ENCODE peak calls at places on chromosomes 1 and 21, in ten cellular contexts. G, Q, U, E, V, Z, H, A, W and C are unnamed samples.

GRCh38 chr1:200245492-200245891 is 164.3 kb downstream of the ZNF281 start:
- DNase-seq in Q (no peak), W (no peak), E (no peak), Z (no peak), A (no peak), U (no peak), G (peak; percentile 22), H (no peak), V (no peak), C (no peak)

GRCh38 chr1:19078503-19078902 is 122.0 kb upstream of the IFFO2 start:
- DNase-seq in H (no peak), E (no peak), U (no peak), G (no peak), A (no peak), W (no peak), Z (no peak), Q (no peak), V (no peak), C (no peak)

GRCh38 chr1:58896211-58897183 is 112.7 kb upstream of the JUN start:
- DNase-seq in V (no peak), U (no peak), H (peak; percentile 81), Q (peak; percentile 43), E (peak; percentile 89), W (no peak), Z (no peak), G (peak; percentile 55), A (peak; percentile 49), C (no peak)

GRCh38 chr1:208724079-208724478 is 479.9 kb upstream of the PLXNA2 start:
- DNase-seq in A (no peak), E (no peak), Z (no peak), V (no peak), U (no peak), Q (no peak), W (peak; percentile 13), H (no peak), G (no peak), C (no peak)

GRCh38 chr1:215583185-215583692 is 16.1 kb downstream of the KCTD3 start:
- DNase-seq in Z (no peak), V (peak; percentile 23), G (peak; percentile 6), H (no peak), U (no peak), W (no peak), A (no peak), Q (no peak), E (no peak), C (no peak)

GRCh38 chr1:199522936-199523335 is 504.6 kb upstream of the NR5A2 start:
- DNase-seq in W (no peak), H (no peak), G (no peak), U (no peak), A (no peak), Q (no peak), E (no peak), Z (peak; percentile 22), V (peak; percentile 6), C (no peak)

GRCh38 chr1:189499736-189500135 is 977.9 kb downstream of the BRINP3 start:
- DNase-seq in H (no peak), U (no peak), V (no peak), A (no peak), E (no peak), Z (no peak), W (no peak), Q (no peak), G (no peak), C (no peak)

GRCh38 chr1:38502772-38503171 is 356.8 kb downstream of the RRAGC start:
- DNase-seq in U (no peak), Q (no peak), E (no peak), Z (no peak), W (no peak), A (no peak), G (no peak), H (no peak), V (no peak), C (no peak)

GRCh38 chr21:32203877-32204480 is 74.9 kb downstream of the MIS18A start:
- DNase-seq in W (no peak), Z (no peak), E (no peak), H (no peak), G (no peak), Q (no peak), A (no peak), U (no peak), V (no peak), C (no peak)

DNA sequence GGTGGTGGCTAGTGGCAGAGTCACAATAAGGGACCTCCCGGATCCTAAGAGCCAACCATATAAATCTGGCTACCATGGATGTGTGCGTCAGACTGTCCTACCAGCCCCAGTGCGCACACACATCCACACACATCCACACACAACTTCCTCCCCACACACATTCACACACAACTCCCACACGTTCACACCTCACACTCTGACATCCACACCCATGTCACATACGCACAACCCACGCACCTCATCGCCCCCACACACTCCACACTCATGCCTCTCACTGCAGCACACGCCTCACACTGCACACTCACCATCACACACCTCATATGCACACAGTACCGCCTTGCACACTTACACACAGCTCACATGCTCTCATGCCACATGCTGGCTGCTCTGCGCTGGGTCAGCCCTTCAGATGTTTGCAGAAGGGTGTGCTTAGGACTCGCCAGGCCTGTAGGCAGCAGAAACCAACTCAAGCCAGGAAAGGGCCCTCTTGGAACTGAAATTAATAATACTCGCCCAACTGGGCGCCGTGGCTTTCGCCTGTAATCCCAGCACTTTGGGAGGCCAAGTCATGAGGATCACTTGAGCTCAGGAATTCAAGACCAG is 3.0 kb downstream of the LDLRAD2 start:
- DNase-seq in Z (no peak), W (no peak), E (no peak), U (no peak), V (no peak), H (peak; percentile 48), Q (no peak), G (no peak), A (no peak), C (no peak)
- H3K4me3 ChIP-seq in Z (no peak overlapping the region), W (no peak overlapping the region), E (no peak overlapping the region), U (no peak overlapping the region), V (no peak overlapping the region), H (peak overlapping the region; percentile 46), Q (no peak overlapping the region), G (no peak overlapping the region), A (no peak overlapping the region), C (no peak overlapping the region)

DNA sequence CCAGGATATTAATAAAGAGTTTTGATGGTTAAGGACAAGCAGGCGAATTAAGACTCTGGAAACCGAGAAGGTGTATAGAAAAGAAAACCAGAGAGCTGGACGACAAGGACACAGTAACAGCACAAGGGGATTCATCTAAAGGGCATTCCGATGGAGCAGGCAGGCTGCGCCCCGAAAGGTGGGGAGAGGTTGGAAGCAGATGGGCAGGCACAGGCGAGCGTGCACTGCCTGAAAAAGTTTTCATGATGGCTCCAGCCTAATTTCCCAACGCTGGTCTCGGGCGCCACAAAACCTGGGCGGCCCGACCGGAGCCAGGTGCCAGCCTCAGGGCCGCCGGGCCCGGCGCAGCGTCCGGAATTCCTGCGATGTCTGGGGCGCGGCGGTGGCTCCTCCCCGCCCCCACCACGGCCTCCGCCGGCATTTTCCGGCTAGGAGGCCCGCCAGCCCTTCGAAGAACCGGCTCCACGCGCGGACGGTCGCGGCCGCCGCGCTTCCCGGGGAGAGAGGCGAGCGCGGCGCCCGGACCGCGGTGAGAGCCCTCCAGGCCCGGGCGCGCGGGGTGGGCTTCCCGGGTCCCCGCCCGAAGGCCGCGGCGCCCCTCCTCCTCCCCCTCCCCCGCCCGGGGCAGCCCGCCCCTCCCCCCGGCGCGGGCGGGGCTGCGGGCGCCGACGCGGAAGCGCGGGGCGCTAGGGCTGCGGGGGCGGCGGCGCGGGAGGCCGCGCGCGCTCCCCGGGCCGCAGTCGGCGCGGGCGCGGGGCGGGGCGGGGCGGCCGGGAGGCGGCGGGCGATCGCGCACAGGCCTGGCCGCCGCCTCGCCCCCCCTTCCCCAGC is 701 bp upstream of the DYRK1A start:
- DNase-seq in U (no peak), Z (no peak), W (peak; percentile 81), E (peak; percentile 93), A (peak; percentile 60), G (peak; percentile 74), Q (peak; percentile 69), V (peak; percentile 69), H (peak; percentile 84), C (no peak)
- TF ChIP-seq CTCF in U (no peak), Z (no peak), W (no peak), E (no peak), A (no peak), G (no peak), Q (no peak), V (no peak), H (no peak), C (no peak)

GRCh38 chr21:45504516-45505415 is 37.5 kb downstream of the SLC19A1 start:
- DNase-seq in W (no peak), E (peak; percentile 70), A (no peak), H (peak; percentile 41), Q (peak; percentile 13), U (no peak), G (no peak), Z (no peak), V (no peak), C (no peak)
- H3K4me3 ChIP-seq in W (no peak overlapping the region), E (no peak overlapping the region), A (no peak overlapping the region), H (no peak overlapping the region), Q (no peak overlapping the region), U (no peak overlapping the region), G (no peak overlapping the region), Z (no peak overlapping the region), V (no peak overlapping the region), C (no peak overlapping the region)

GRCh38 chr21:17900281-17900989 is 81.3 kb upstream of the C21orf91 start:
- DNase-seq in Z (no peak), E (no peak), G (no peak), V (no peak), A (no peak), Q (no peak), W (no peak), H (no peak), U (no peak), C (no peak)

GRCh38 chr21:17901458-17902092 is 82.4 kb upstream of the C21orf91 start:
- DNase-seq in U (no peak), V (peak; percentile 22), E (no peak), W (peak; percentile 20), A (no peak), Z (no peak), H (no peak), G (no peak), Q (no peak), C (no peak)

GRCh38 chr21:17900990-17901385 is 81.8 kb upstream of the C21orf91 start:
- DNase-seq in H (no peak), V (no peak), U (no peak), Q (no peak), A (no peak), Z (no peak), G (no peak), W (no peak), E (no peak), C (no peak)

GRCh38 chr21:17903929-17904639 is 84.9 kb upstream of the C21orf91 start:
- DNase-seq in E (no peak), Z (no peak), H (no peak), G (no peak), V (no peak), W (no peak), Q (peak; percentile 35), U (no peak), A (no peak), C (no peak)

DNA sequence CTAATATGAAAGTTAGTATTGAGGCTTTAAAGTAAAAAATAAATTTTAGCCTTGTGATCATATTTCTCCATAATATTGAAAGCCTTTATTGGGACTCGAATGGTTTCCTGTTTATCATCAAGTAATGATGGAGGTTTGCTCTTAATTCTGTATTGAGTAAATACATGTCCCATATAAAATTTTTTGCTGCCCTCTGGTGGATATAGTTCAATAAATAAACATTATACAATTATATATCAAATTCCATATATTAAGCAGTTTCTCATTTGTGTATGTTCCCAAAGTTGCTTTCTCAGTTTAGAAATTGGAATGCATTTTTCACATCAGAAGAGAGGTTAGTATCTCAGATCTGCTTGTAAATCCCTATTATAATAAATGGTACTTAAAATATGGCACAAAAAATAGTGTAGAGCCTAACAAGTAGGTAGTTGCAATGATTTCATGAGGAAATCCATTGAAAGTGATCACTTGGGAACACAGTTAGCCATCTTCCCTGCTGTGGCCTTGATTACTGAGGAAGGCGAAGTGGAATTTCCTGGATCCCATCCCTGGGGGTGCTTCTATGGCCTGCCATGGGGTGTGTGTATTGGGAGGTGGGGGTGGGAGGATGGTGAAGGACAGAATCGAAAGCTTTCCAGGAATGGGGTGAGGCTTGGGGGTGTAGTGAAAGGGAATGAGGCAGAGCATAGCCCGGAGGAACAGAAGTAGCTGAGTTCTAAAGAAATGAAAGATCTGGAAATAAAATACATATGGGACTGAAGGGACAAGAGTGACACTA is 84.1 kb upstream of the C21orf91 start:
- DNase-seq in U (no peak), E (no peak), A (no peak), Q (no peak), Z (no peak), G (no peak), H (no peak), W (peak; percentile 15), V (peak; percentile 65), C (peak; percentile 8)
- TF ChIP-seq CTCF in U (peak; percentile 18), E (no peak), A (peak; percentile 10), Q (no peak), Z (no peak), G (no peak), H (peak; percentile 22), W (no peak), V (no peak), C (peak; percentile 18)